ENCODE peak calls at places on chromosome 7, in eight cellular contexts. Q is A549, S is GM20000, G is suprapubic skin, N is heart left ventricle, M is Peyer's patch, I is sigmoid colon, P is CD14-positive monocyte. F is an unnamed sample.

GRCh38 chr7:20417675-20418382 is 87.1 kb downstream of the ITGB8 start:
- DNase-seq in G (no peak), I (no peak), M (no peak), Q (no peak), N (no peak), S (no peak), P (no peak), F (no peak)

GRCh38 chr7:16961650-16962049 is 79.9 kb upstream of the AGR3 start:
- DNase-seq in I (no peak), M (no peak), Q (no peak), P (no peak), N (no peak), G (no peak), S (no peak), F (peak; percentile 63)

GRCh38 chr7:23468721-23469149 is 1.6 kb downstream of the IGF2BP3 start:
- DNase-seq in S (no peak), N (no peak), G (no peak), Q (no peak), P (no peak), M (no peak), I (no peak), F (no peak)

GRCh38 chr7:159004411-159004810 is 140.3 kb downstream of the VIPR2 start:
- DNase-seq in S (no peak), N (no peak), I (no peak), P (no peak), Q (no peak), G (no peak), M (no peak), F (no peak)

GRCh38 chr7:67553378-67553777 is 556.7 kb downstream of the TYW1 start:
- DNase-seq in G (no peak), S (no peak), P (no peak), Q (no peak), M (no peak), N (no peak), I (no peak), F (no peak)

GRCh38 chr7:18257711-18258110 is 230.1 kb upstream of the PRPS1L1 start:
- DNase-seq in M (no peak), S (no peak), I (no peak), Q (no peak), G (no peak), N (no peak), P (no peak), F (peak; percentile 2)

GRCh38 chr7:155840262-155840885 is 28.1 kb upstream of the SHH start:
- DNase-seq in M (no peak), P (no peak), N (no peak), G (peak; percentile 5), Q (no peak), I (peak; percentile 43), S (no peak), F (no peak)

GRCh38 chr7:158128572-158128971 is 459.1 kb downstream of the PTPRN2 start:
- DNase-seq in G (peak; percentile 16), P (no peak), I (peak; percentile 48), M (no peak), N (no peak), Q (no peak), S (no peak), F (no peak)

GRCh38 chr7:111919164-111919563 is 287.0 kb downstream of the DOCK4 start:
- DNase-seq in N (no peak), S (no peak), I (no peak), M (no peak), G (no peak), Q (no peak), P (no peak), F (no peak)

GRCh38 chr7:56092789-56093531 is at the start of gene PHKG1:
- DNase-seq in I (peak; percentile 94), P (no peak), Q (peak; percentile 56), S (no peak), M (peak; percentile 64), N (peak; percentile 90), G (peak; percentile 86), F (peak; percentile 84)

GRCh38 chr7:66267249-66267648 is 62.1 kb downstream of the TPST1 start:
- DNase-seq in G (no peak), Q (no peak), M (no peak), P (no peak), S (no peak), N (no peak), I (peak; percentile 74), F (peak; percentile 82)

GRCh38 chr7:17178562-17178961 is 119.9 kb upstream of the AHR start:
- DNase-seq in G (no peak), N (no peak), S (no peak), I (no peak), Q (no peak), M (no peak), P (no peak), F (no peak)

GRCh38 chr7:79452032-79452494 is 1.4 kb downstream of the MAGI2 start:
- DNase-seq in G (peak; percentile 93), Q (peak; percentile 90), P (no peak), I (peak; percentile 95), S (no peak), N (peak; percentile 92), M (peak; percentile 75), F (peak; percentile 87)

GRCh38 chr7:94660006-94660405 is 4.1 kb upstream of the SGCE start:
- DNase-seq in M (no peak), P (no peak), I (no peak), N (no peak), G (no peak), Q (no peak), S (no peak), F (no peak)

GRCh38 chr7:91940171-91940570 is 491 bp upstream of the AKAP9 start:
- DNase-seq in S (peak; percentile 48), Q (peak; percentile 37), G (no peak), N (no peak), P (no peak), I (no peak), M (peak; percentile 55), F (no peak)

GRCh38 chr7:143389316-143390097 is 8.4 kb downstream of the ZYX start:
- DNase-seq in P (no peak), S (no peak), I (peak; percentile 67), M (no peak), G (no peak), Q (no peak), N (no peak), F (no peak)
- TF ChIP-seq CTCF in P (no peak), S (no peak), I (no peak), M (no peak), G (no peak), Q (no peak), N (no peak), F (peak; percentile 46)

GRCh38 chr7:101678713-101679112 is 49.6 kb upstream of the MYL10 start:
- DNase-seq in S (no peak), P (no peak), G (no peak), I (no peak), Q (no peak), N (no peak), M (no peak), F (peak; percentile 58)
- TF ChIP-seq CTCF in S (no peak), P (no peak), G (no peak), I (no peak), Q (no peak), N (no peak), M (no peak), F (no peak)

GRCh38 chr7:150753239-150753638 is 16.0 kb downstream of the GIMAP5 start:
- DNase-seq in N (no peak), I (no peak), G (no peak), P (no peak), S (no peak), M (no peak), Q (no peak), F (no peak)

GRCh38 chr7:150754950-150755349 is 17.7 kb downstream of the GIMAP5 start:
- DNase-seq in P (no peak), I (no peak), M (no peak), S (no peak), G (no peak), Q (no peak), N (no peak), F (no peak)

GRCh38 chr7:150755473-150756099 is 18.4 kb downstream of the GIMAP5 start:
- DNase-seq in Q (no peak), N (no peak), I (no peak), S (peak; percentile 48), P (no peak), G (no peak), M (peak; percentile 78), F (no peak)

GRCh38 chr7:150751702-150752101 is 14.5 kb downstream of the GIMAP5 start:
- DNase-seq in N (no peak), S (no peak), Q (no peak), I (no peak), P (no peak), G (no peak), M (no peak), F (no peak)

DNA sequence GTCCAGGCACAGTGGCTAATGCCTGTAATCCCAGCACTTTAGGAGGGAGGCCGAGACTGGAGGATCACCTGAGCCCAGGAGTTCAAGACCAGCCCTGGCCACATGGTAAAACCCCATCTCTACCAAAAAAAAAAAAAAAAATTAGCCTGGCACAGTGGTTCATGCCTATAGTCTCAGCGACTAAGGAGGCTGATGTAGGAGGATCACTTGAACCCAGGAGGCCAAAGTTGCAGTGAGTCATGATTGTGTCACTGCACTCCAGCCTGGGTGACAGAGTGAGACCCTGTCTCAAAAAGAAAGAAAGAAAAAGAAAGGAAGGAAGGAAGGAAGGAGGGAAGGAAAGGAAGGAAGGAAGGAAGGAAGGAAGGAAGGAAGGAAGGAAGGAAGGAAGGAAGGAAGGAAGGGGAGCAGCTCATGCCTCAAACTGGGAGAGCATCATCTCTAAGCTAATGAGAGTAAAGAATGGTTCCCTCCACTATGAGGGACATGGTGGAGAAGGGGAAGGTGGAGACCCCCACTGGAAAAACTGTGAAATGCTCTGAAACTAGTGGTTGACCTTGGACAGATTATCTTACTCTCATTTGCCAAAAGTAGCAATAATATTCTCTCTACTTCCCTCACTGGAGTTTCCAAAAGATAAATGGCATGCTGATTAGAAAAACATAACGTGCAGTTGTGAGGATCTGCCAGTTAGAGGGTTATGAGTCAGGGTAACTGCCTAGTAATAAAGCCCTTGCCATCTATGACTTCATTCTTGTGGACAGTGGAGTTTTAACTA is 16.8 kb downstream of the GIMAP5 start:
- DNase-seq in Q (no peak), G (no peak), M (no peak), P (no peak), S (peak; percentile 54), I (no peak), N (no peak), F (peak; percentile 2)
- TF ChIP-seq CTCF in Q (no peak), G (no peak), M (peak; percentile 33), P (no peak), S (no peak), I (no peak), N (no peak), F (no peak)

DNA sequence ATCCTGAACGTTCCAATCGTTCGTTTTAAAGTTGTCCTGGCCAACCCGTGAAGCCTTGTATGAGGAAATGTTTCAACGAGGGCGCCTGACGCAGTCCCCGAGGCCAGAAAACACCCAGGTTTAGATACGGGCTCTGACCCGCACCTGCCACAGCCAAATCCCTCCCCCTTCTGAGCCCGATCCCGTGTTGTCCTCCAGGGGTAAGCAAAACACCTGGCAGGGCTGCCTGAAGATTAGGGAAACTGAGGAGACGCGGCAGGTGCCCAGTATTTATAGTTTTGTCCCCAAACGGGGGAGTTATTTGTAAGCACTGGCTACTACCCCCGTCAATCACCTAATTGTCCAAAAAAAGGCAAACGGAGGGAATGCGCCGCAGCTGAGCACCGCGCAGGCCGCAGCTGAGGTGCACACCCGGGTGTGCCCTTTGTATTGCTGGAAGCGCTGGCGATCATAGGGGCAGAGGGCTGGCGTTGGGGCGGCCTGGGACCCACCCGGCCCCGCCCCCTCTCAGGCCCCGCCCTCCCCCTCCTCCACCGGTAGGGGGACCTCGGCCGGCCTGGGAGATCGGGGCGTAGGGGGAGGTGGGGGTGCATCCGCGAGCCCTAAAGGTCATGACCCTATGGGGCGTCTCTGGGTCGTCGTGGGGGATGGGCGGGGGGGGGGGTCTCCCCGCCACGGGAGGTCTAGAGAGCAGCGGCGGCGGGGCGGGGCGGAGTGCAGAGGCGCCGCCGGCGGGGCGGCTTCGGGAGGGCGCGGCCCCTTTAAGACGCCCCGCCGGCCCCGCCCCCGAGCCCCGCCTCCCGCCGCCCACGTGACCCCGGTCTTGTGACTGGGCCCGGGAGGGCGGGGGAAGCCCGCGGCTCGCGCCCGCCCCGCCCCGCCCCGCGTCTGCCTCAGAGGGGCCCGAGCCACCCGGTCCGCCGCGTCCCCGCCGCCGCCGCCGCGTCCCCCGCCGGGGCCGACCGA is at the start of gene BRI3:
- DNase-seq in I (peak; percentile 95), N (peak; percentile 94), Q (peak; percentile 85), P (peak; percentile 88), S (peak; percentile 99), G (peak; percentile 94), M (peak; percentile 97), F (peak; percentile 45)
- TF ChIP-seq CTCF in I (no peak), N (no peak), Q (no peak), P (peak; percentile 36), S (no peak), G (no peak), M (peak; percentile 14), F (peak; percentile 79)

F was measured in HFFc6.